ENCODE peak calls at places on chromosomes 1 and 21, in four cellular contexts. One of them, this sample, is unnamed.

GRCh38 chr1:40922969-40923368 is 56.5 kb upstream of the CTPS1 start:
- DNase-seq in fibroblast of lung: no peak
- DNase-seq in SK-N-SH: no peak
- DNase-seq in tibial artery: no peak
- DNase-seq in this sample: no peak

GRCh38 chr21:45054162-45054926 is 20.0 kb upstream of the ADARB1 start:
- DNase-seq in fibroblast of lung: no peak
- DNase-seq in SK-N-SH: no peak
- DNase-seq in tibial artery: no peak
- DNase-seq in this sample: no peak

GRCh38 chr1:29725262-29725661 is 488.9 kb downstream of the PTPRU start:
- DNase-seq in fibroblast of lung: no peak
- DNase-seq in SK-N-SH: no peak
- DNase-seq in tibial artery: no peak
- DNase-seq in this sample: no peak

GRCh38 chr1:196535727-196536126 is 72.5 kb downstream of the KCNT2 start:
- DNase-seq in fibroblast of lung: peak
- DNase-seq in SK-N-SH: no peak
- DNase-seq in tibial artery: no peak
- DNase-seq in this sample: peak

GRCh38 chr1:58874757-58875755 is 91.2 kb upstream of the JUN start:
- DNase-seq in fibroblast of lung: peak
- DNase-seq in SK-N-SH: peak
- DNase-seq in tibial artery: peak
- DNase-seq in this sample: no peak

GRCh38 chr1:38677311-38677710 is 182.3 kb downstream of the RRAGC start:
- DNase-seq in fibroblast of lung: no peak
- DNase-seq in SK-N-SH: no peak
- DNase-seq in tibial artery: no peak
- DNase-seq in this sample: no peak

GRCh38 chr1:87452648-87453047 is 124.0 kb downstream of the LMO4 start:
- DNase-seq in fibroblast of lung: no peak
- DNase-seq in SK-N-SH: no peak
- DNase-seq in tibial artery: no peak
- DNase-seq in this sample: no peak

GRCh38 chr1:110628356-110629105 is 22.4 kb upstream of the KCNA2 start:
- DNase-seq in fibroblast of lung: no peak
- DNase-seq in SK-N-SH: no peak
- DNase-seq in tibial artery: no peak
- DNase-seq in this sample: no peak

GRCh38 chr1:68294354-68295066 is 62.2 kb upstream of the WLS start:
- DNase-seq in fibroblast of lung: no peak
- DNase-seq in SK-N-SH: no peak
- DNase-seq in tibial artery: no peak
- DNase-seq in this sample: no peak

GRCh38 chr1:206702803-206703202 is 18.1 kb downstream of the MAPKAPK2 start:
- DNase-seq in fibroblast of lung: no peak
- DNase-seq in SK-N-SH: no peak
- DNase-seq in tibial artery: no peak
- DNase-seq in this sample: no peak

GRCh38 chr1:102434421-102434820 is 437.7 kb upstream of the OLFM3 start:
- DNase-seq in fibroblast of lung: no peak
- DNase-seq in SK-N-SH: peak
- DNase-seq in tibial artery: no peak
- DNase-seq in this sample: no peak

GRCh38 chr1:63746129-63746864 is 27.5 kb upstream of the ROR1 start:
- DNase-seq in fibroblast of lung: peak
- DNase-seq in SK-N-SH: no peak
- DNase-seq in tibial artery: no peak
- DNase-seq in this sample: no peak

GRCh38 chr1:24057171-24057570 is 54.8 kb downstream of the MYOM3 start:
- DNase-seq in fibroblast of lung: no peak
- DNase-seq in SK-N-SH: no peak
- DNase-seq in tibial artery: no peak
- DNase-seq in this sample: no peak

GRCh38 chr1:235938714-235939487 is 72.2 kb upstream of the LYST start:
- DNase-seq in fibroblast of lung: no peak
- DNase-seq in SK-N-SH: no peak
- DNase-seq in tibial artery: no peak
- DNase-seq in this sample: no peak

GRCh38 chr1:208161656-208162375 is 82.4 kb downstream of the PLXNA2 start:
- DNase-seq in fibroblast of lung: peak
- DNase-seq in SK-N-SH: peak
- DNase-seq in tibial artery: no peak
- DNase-seq in this sample: no peak

GRCh38 chr1:64663654-64664053 is 81.2 kb upstream of the RAVER2 start:
- DNase-seq in fibroblast of lung: peak
- DNase-seq in SK-N-SH: peak
- DNase-seq in tibial artery: no peak
- DNase-seq in this sample: peak

GRCh38 chr1:53669511-53670191 is 69.3 kb downstream of the GLIS1 start:
- DNase-seq in fibroblast of lung: peak
- DNase-seq in SK-N-SH: peak
- DNase-seq in tibial artery: no peak
- DNase-seq in this sample: no peak

GRCh38 chr1:111225717-111226400 is 1.7 kb upstream of the CHI3L2 start:
- DNase-seq in fibroblast of lung: peak
- DNase-seq in SK-N-SH: no peak
- DNase-seq in tibial artery: no peak
- DNase-seq in this sample: no peak

GRCh38 chr1:32470431-32470830 is 5.6 kb downstream of the ZBTB8B start:
- DNase-seq in fibroblast of lung: peak
- DNase-seq in SK-N-SH: no peak
- DNase-seq in tibial artery: no peak
- DNase-seq in this sample: no peak

GRCh38 chr21:33231526-33231925 is 1.8 kb downstream of the IFNAR2 start:
- DNase-seq in fibroblast of lung: no peak
- DNase-seq in SK-N-SH: no peak
- DNase-seq in tibial artery: no peak
- DNase-seq in this sample: no peak

GRCh38 chr1:225651872-225652725 is 824 bp downstream of the ENAH start:
- DNase-seq in fibroblast of lung: peak
- DNase-seq in SK-N-SH: peak
- DNase-seq in tibial artery: no peak
- DNase-seq in this sample: peak

GRCh38 chr1:26799479-26800133 is 11.9 kb downstream of the PIGV start:
- DNase-seq in fibroblast of lung: peak
- DNase-seq in SK-N-SH: peak
- DNase-seq in tibial artery: peak
- DNase-seq in this sample: no peak

GRCh38 chr1:10624256-10625050 is 149.7 kb downstream of the PEX14 start:
- DNase-seq in fibroblast of lung: no peak
- DNase-seq in SK-N-SH: no peak
- DNase-seq in tibial artery: no peak
- DNase-seq in this sample: no peak

GRCh38 chr1:36328713-36329112 is 5.3 kb upstream of the EVA1B start:
- DNase-seq in fibroblast of lung: peak
- DNase-seq in SK-N-SH: no peak
- DNase-seq in tibial artery: peak
- DNase-seq in this sample: no peak

GRCh38 chr1:23529146-23530088 is 1.6 kb downstream of the E2F2 start:
- DNase-seq in fibroblast of lung: no peak
- DNase-seq in SK-N-SH: peak
- DNase-seq in tibial artery: no peak
- DNase-seq in this sample: no peak

GRCh38 chr1:90826834-90827233 is 109.7 kb upstream of the BARHL2 start:
- DNase-seq in fibroblast of lung: no peak
- DNase-seq in SK-N-SH: peak
- DNase-seq in tibial artery: no peak
- DNase-seq in this sample: no peak

GRCh38 chr1:25675729-25676476 is 59.3 kb downstream of the MAN1C1 start:
- DNase-seq in fibroblast of lung: no peak
- DNase-seq in SK-N-SH: no peak
- DNase-seq in tibial artery: no peak
- DNase-seq in this sample: no peak

GRCh38 chr1:15799004-15799867 is 8.2 kb downstream of the UQCRHL start:
- DNase-seq in fibroblast of lung: peak
- DNase-seq in SK-N-SH: no peak
- DNase-seq in tibial artery: peak
- DNase-seq in this sample: no peak

GRCh38 chr1:152566681-152567080 is at the start of gene LCE3E:
- DNase-seq in fibroblast of lung: no peak
- DNase-seq in SK-N-SH: no peak
- DNase-seq in tibial artery: no peak
- DNase-seq in this sample: no peak

GRCh38 chr1:97190326-97190725 is 468.7 kb downstream of the PTBP2 start:
- DNase-seq in fibroblast of lung: peak
- DNase-seq in SK-N-SH: no peak
- DNase-seq in tibial artery: no peak
- DNase-seq in this sample: no peak

GRCh38 chr1:97196825-97197516 is 475.4 kb downstream of the PTBP2 start:
- DNase-seq in fibroblast of lung: no peak
- DNase-seq in SK-N-SH: no peak
- DNase-seq in tibial artery: no peak
- DNase-seq in this sample: no peak

DNA sequence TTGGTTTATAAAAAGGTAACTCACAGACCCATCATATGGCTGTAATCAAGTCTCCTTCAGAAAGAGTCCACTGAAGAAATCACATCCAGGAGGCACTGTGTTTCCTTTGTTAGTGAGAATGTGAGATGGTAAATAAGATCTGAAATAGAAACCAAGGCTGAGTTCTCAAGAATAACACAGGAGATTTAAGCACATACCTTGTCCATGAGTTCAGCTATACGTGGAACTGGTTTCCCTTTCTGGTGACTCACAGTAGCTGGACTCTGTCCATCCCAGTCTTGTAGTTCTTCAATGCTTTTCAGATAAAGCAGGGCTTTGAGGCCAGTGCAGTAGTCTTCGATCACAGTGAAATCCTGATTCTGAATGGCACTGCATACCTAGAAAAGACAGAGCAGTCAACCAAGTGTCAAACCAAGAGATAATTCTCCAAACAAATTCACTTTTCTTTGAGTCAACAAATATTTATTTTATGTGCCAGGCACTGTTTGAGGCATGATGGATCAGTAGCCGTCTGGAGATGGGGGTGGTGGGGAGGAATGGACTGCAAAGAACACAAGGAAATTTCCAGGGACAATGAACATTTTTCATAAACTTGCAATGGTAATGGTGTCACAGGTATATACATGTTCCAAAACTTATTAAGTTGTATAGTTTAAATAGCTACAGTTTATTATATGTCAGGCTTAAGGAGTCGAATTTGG is 471.4 kb downstream of the PTBP2 start:
- DNase-seq in fibroblast of lung: peak
- DNase-seq in SK-N-SH: no peak
- DNase-seq in tibial artery: no peak
- DNase-seq in this sample: no peak
- TF ChIP-seq CTCF in fibroblast of lung: peak
- TF ChIP-seq CTCF in SK-N-SH: peak
- TF ChIP-seq CTCF in tibial artery: no peak
- TF ChIP-seq CTCF in this sample: no peak

GRCh38 chr1:114757455-114758250 is at the start of gene CSDE1:
- DNase-seq in fibroblast of lung: peak
- DNase-seq in SK-N-SH: peak
- DNase-seq in tibial artery: peak
- DNase-seq in this sample: peak
- TF ChIP-seq CTCF in fibroblast of lung: peak
- TF ChIP-seq CTCF in SK-N-SH: peak
- TF ChIP-seq CTCF in tibial artery: no peak
- TF ChIP-seq CTCF in this sample: no peak

GRCh38 chr1:204141131-204141530 is 10.7 kb downstream of the ETNK2 start:
- DNase-seq in fibroblast of lung: no peak
- DNase-seq in SK-N-SH: no peak
- DNase-seq in tibial artery: no peak
- DNase-seq in this sample: no peak
- TF ChIP-seq CTCF in fibroblast of lung: no peak
- TF ChIP-seq CTCF in SK-N-SH: no peak
- TF ChIP-seq CTCF in tibial artery: no peak
- TF ChIP-seq CTCF in this sample: no peak

DNA sequence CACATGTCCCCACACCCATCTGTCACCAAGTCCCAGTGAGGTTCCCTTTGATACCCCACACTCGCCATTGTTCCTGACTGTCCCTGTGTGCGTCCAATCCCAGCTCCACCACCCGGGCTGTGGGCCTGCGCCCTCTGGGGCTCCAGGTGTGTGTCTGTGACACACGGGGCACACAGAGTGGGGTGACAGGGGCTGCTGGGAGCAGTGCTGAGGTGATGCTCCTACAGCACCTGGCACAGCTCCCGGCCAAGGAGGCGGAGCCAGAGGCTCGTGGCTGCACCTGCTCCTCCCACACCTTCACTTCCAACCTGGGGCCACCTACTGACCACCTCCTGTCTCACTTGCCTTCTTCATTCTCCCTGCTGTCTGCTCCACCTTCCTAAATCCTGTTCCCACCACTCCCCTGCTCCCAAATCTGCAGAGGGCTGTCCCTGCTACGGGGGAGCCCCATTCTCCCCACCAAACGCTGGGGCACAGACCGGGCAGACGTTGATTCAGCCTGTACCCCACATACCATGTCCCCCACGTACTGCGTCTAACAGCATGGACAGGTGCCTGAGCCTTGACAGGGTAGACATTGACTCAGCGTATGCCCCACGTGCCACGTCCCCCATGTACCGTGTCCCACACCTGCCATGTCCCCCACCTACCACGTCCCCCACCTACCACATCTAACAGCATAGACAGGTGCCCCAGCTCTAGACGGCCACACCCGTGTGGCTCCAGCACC is 16.4 kb downstream of the WDR4 start:
- DNase-seq in fibroblast of lung: no peak
- DNase-seq in SK-N-SH: peak
- DNase-seq in tibial artery: no peak
- DNase-seq in this sample: no peak
- TF ChIP-seq CTCF in fibroblast of lung: no peak
- TF ChIP-seq CTCF in SK-N-SH: no peak
- TF ChIP-seq CTCF in tibial artery: no peak
- TF ChIP-seq CTCF in this sample: no peak

GRCh38 chr21:35138665-35139381 is 89.7 kb upstream of the RUNX1 start:
- DNase-seq in fibroblast of lung: peak
- DNase-seq in SK-N-SH: no peak
- DNase-seq in tibial artery: no peak
- DNase-seq in this sample: no peak
- TF ChIP-seq CTCF in fibroblast of lung: no peak
- TF ChIP-seq CTCF in SK-N-SH: no peak
- TF ChIP-seq CTCF in tibial artery: no peak
- TF ChIP-seq CTCF in this sample: no peak

GRCh38 chr1:209549384-209550001 is 34.0 kb upstream of the CAMK1G start:
- DNase-seq in fibroblast of lung: no peak
- DNase-seq in SK-N-SH: peak
- DNase-seq in tibial artery: no peak
- DNase-seq in this sample: peak
- TF ChIP-seq CTCF in fibroblast of lung: peak
- TF ChIP-seq CTCF in SK-N-SH: peak
- TF ChIP-seq CTCF in tibial artery: no peak
- TF ChIP-seq CTCF in this sample: peak

GRCh38 chr1:31064685-31065309 is 720 bp downstream of the PUM1 start:
- DNase-seq in fibroblast of lung: peak
- DNase-seq in SK-N-SH: peak
- DNase-seq in tibial artery: peak
- DNase-seq in this sample: no peak

GRCh38 chr1:31064115-31064514 is 1.4 kb downstream of the PUM1 start:
- DNase-seq in fibroblast of lung: no peak
- DNase-seq in SK-N-SH: no peak
- DNase-seq in tibial artery: no peak
- DNase-seq in this sample: no peak

GRCh38 chr1:31062867-31063380 is 2.6 kb downstream of the PUM1 start:
- DNase-seq in fibroblast of lung: no peak
- DNase-seq in SK-N-SH: no peak
- DNase-seq in tibial artery: no peak
- DNase-seq in this sample: no peak

GRCh38 chr1:31063636-31064035 is 1.9 kb downstream of the PUM1 start:
- DNase-seq in fibroblast of lung: peak
- DNase-seq in SK-N-SH: no peak
- DNase-seq in tibial artery: no peak
- DNase-seq in this sample: no peak

GRCh38 chr1:31065310-31066217 is at the start of gene PUM1:
- DNase-seq in fibroblast of lung: peak
- DNase-seq in SK-N-SH: peak
- DNase-seq in tibial artery: peak
- DNase-seq in this sample: peak
- TF ChIP-seq CTCF in fibroblast of lung: no peak
- TF ChIP-seq CTCF in SK-N-SH: no peak
- TF ChIP-seq CTCF in tibial artery: peak
- TF ChIP-seq CTCF in this sample: no peak

This sample was measured in glutamatergic neuron.